ENCODE peak calls at places on chromosomes 4 and X, in six cellular contexts. H is stimulated activated CD4-positive, alpha-beta T cell treated with anti-CD3 and anti-CD28 coated beads, Interleukin-1b, Interleukin-23, amount 100 ng/mL, for 4 hours; G is GM23248; L is ureter; B is stromal cell of bone marrow; W is H1. T is an unnamed sample.

GRCh38 chr4:7002336-7002735 is 40.8 kb upstream of the TADA2B start:
- DNase-seq in H (no peak), G (no peak), L (no peak), B (no peak), W (no peak), T (no peak)

GRCh38 chr4:52783069-52783468 is 31.8 kb upstream of the ERVMER34-1 start:
- DNase-seq in H (no peak), G (no peak), L (no peak), B (no peak), W (no peak), T (no peak)

GRCh38 chr4:109444182-109444844 is 10.7 kb downstream of the SEC24B start:
- DNase-seq in H (no peak), G (no peak), L (no peak), B (no peak), W (no peak), T (no peak)

GRCh38 chr4:148007303-148007702 is 275.4 kb downstream of the ARHGAP10 start:
- DNase-seq in H (no peak), G (peak), L (no peak), B (peak), W (no peak), T (no peak)

GRCh38 chr4:3177905-3178304 is 71.1 kb upstream of the MSANTD1 start:
- DNase-seq in H (no peak), G (no peak), L (no peak), B (no peak), W (no peak), T (no peak)

GRCh38 chr4:154467886-154468285 is 23.7 kb downstream of the DCHS2 start:
- DNase-seq in H (no peak), G (peak), L (no peak), B (no peak), W (no peak), T (no peak)

GRCh38 chr4:140078366-140078765 is 75.6 kb downstream of the MAML3 start:
- DNase-seq in H (no peak), G (peak), L (no peak), B (peak), W (no peak), T (no peak)

GRCh38 chr4:161256716-161257115 is 907.1 kb downstream of the FSTL5 start:
- DNase-seq in H (no peak), G (peak), L (no peak), B (no peak), W (no peak), T (no peak)

GRCh38 chrX:17022205-17022604 is 75.7 kb downstream of the REPS2 start:
- DNase-seq in H (no peak), G (peak), L (no peak), B (no peak), W (no peak), T (no peak)

GRCh38 chrX:154398668-154399526 is 720 bp downstream of the RPL10 start:
- DNase-seq in H (peak), G (peak), L (peak), B (peak), W (no peak), T (peak)

GRCh38 chr4:10058371-10058770 is 37.1 kb upstream of the SLC2A9 start:
- DNase-seq in H (no peak), G (no peak), L (no peak), B (no peak), W (no peak), T (no peak)

GRCh38 chrX:12411831-12412230 is 273.6 kb downstream of the FRMPD4 start:
- DNase-seq in H (no peak), G (no peak), L (no peak), B (peak), W (no peak), T (no peak)

GRCh38 chr4:42302348-42302747 is 94.9 kb upstream of the SHISA3 start:
- DNase-seq in H (no peak), G (peak), L (no peak), B (no peak), W (no peak), T (no peak)

GRCh38 chrX:50188859-50189258 is 11.9 kb downstream of the AKAP4 start:
- DNase-seq in H (no peak), G (no peak), L (no peak), B (no peak), W (no peak), T (no peak)

GRCh38 chrX:66042307-66043077 is 2.6 kb upstream of the VSIG4 start:
- DNase-seq in H (no peak), G (no peak), L (no peak), B (no peak), W (no peak), T (no peak)

GRCh38 chrX:48934581-48935331 is 15.9 kb upstream of the PIM2 start:
- DNase-seq in H (no peak), G (no peak), L (no peak), B (no peak), W (no peak), T (no peak)

GRCh38 chrX:139542652-139543051 is 12.1 kb downstream of the F9 start:
- DNase-seq in H (no peak), G (no peak), L (no peak), B (no peak), W (no peak), T (no peak)

GRCh38 chrX:130136497-130136896 is 26.2 kb upstream of the ELF4 start:
- DNase-seq in H (no peak), G (no peak), L (no peak), B (no peak), W (no peak), T (no peak)

GRCh38 chr4:176769519-176769918 is 23.2 kb downstream of the VEGFC start:
- DNase-seq in H (no peak), G (peak), L (no peak), B (peak), W (no peak), T (no peak)

GRCh38 chr4:168832746-168833575 is 177.1 kb downstream of the CBR4 start:
- DNase-seq in H (peak), G (peak), L (no peak), B (no peak), W (no peak), T (peak)

GRCh38 chr4:8553958-8554357 is 26.2 kb upstream of the GPR78 start:
- DNase-seq in H (no peak), G (no peak), L (no peak), B (no peak), W (no peak), T (no peak)

GRCh38 chrX:102684772-102685520 is 27.3 kb upstream of the GPRASP2 start:
- DNase-seq in H (no peak), G (no peak), L (no peak), B (no peak), W (no peak), T (no peak)

GRCh38 chrX:45771560-45772340 is 571.1 kb upstream of the DIPK2B start:
- DNase-seq in H (peak), G (peak), L (no peak), B (no peak), W (no peak), T (no peak)

GRCh38 chrX:118221733-118222132 is 105.1 kb upstream of the KLHL13 start:
- DNase-seq in H (no peak), G (peak), L (no peak), B (peak), W (no peak), T (no peak)

GRCh38 chr4:120286813-120287212 is 220.2 kb upstream of the MAD2L1 start:
- DNase-seq in H (no peak), G (peak), L (no peak), B (no peak), W (no peak), T (no peak)

GRCh38 chr4:96913437-96914075 is 1073.7 kb downstream of the PDHA2 start:
- DNase-seq in H (no peak), G (no peak), L (no peak), B (no peak), W (no peak), T (no peak)

GRCh38 chr4:139144161-139144859 is 32.7 kb downstream of the ELF2 start:
- DNase-seq in H (no peak), G (peak), L (peak), B (peak), W (no peak), T (no peak)

GRCh38 chrX:130539721-130540321 is 138.0 kb downstream of the RBMX2 start:
- DNase-seq in H (peak), G (peak), L (no peak), B (peak), W (no peak), T (no peak)

GRCh38 chr4:97953171-97953570 is 190.1 kb downstream of the STPG2 start:
- DNase-seq in H (no peak), G (no peak), L (no peak), B (no peak), W (no peak), T (no peak)

GRCh38 chr4:7310441-7310840 is 118.1 kb downstream of the SORCS2 start:
- DNase-seq in H (no peak), G (no peak), L (no peak), B (no peak), W (no peak), T (no peak)

GRCh38 chr4:39850727-39851126 is 127.0 kb downstream of the PDS5A start:
- DNase-seq in H (no peak), G (no peak), L (no peak), B (no peak), W (no peak), T (no peak)

GRCh38 chr4:14434483-14434882 is 567.8 kb upstream of the CPEB2 start:
- DNase-seq in H (no peak), G (no peak), L (no peak), B (peak), W (no peak), T (no peak)

T was measured in coronary artery.